ENCODE peak calls at places on chromosomes 4 and X, in four cellular contexts. Q is esophagus muscularis mucosa, S is transverse colon, O is suprapubic skin. C is an unnamed sample.

GRCh38 chr4:28357985-28358384 is 1497.3 kb downstream of the STIM2 start:
- DNase-seq in Q (no peak), S (no peak), O (no peak), C (no peak)

GRCh38 chrX:13013353-13014110 is 30.9 kb downstream of the FAM9C start:
- DNase-seq in Q (no peak), S (peak; percentile 51), O (no peak), C (no peak)

GRCh38 chr4:128225148-128225547 is 62.5 kb downstream of the PGRMC2 start:
- DNase-seq in Q (no peak), S (no peak), O (no peak), C (no peak)

GRCh38 chr4:1247811-1248261 is 1.1 kb downstream of the CTBP1 start:
- DNase-seq in Q (no peak), S (no peak), O (peak; percentile 78), C (no peak)

GRCh38 chr4:2408401-2408958 is 10.0 kb downstream of the ZFYVE28 start:
- DNase-seq in Q (no peak), S (peak; percentile 55), O (no peak), C (no peak)

GRCh38 chr4:7876096-7876993 is 63.3 kb downstream of the AFAP1 start:
- DNase-seq in Q (no peak), S (no peak), O (no peak), C (no peak)

GRCh38 chr4:113869743-113870375 is 108.3 kb upstream of the CAMK2D start:
- DNase-seq in Q (no peak), S (no peak), O (no peak), C (no peak)

GRCh38 chr4:77734928-77735327 is 84.2 kb downstream of the CNOT6L start:
- DNase-seq in Q (no peak), S (peak; percentile 10), O (no peak), C (peak; percentile 33)

GRCh38 chr4:16439003-16439402 is 212.7 kb upstream of the TAPT1 start:
- DNase-seq in Q (peak; percentile 31), S (no peak), O (no peak), C (no peak)

GRCh38 chr4:102449751-102450352 is 51.3 kb upstream of the NFKB1 start:
- DNase-seq in Q (no peak), S (peak; percentile 46), O (no peak), C (no peak)

GRCh38 chrX:38107028-38107427 is 100.7 kb downstream of the SYTL5 start:
- DNase-seq in Q (no peak), S (no peak), O (no peak), C (no peak)

GRCh38 chrX:131588995-131589394 is 45.1 kb downstream of the OR13H1 start:
- DNase-seq in Q (no peak), S (no peak), O (no peak), C (no peak)

GRCh38 chr4:119550857-119551532 is 77.6 kb downstream of the PDE5A start:
- DNase-seq in Q (no peak), S (no peak), O (no peak), C (no peak)

GRCh38 chrX:84248226-84248625 is 60.2 kb upstream of the RPS6KA6 start:
- DNase-seq in Q (no peak), S (no peak), O (no peak), C (no peak)

GRCh38 chrX:1598876-1599790 is 7.7 kb downstream of the AKAP17A start:
- DNase-seq in Q (no peak), S (no peak), O (peak; percentile 75), C (no peak)

GRCh38 chrX:1601051-1601767 is 9.8 kb downstream of the AKAP17A start:
- DNase-seq in Q (no peak), S (no peak), O (peak; percentile 72), C (no peak)

GRCh38 chrX:1598021-1598875 is 6.8 kb downstream of the AKAP17A start:
- DNase-seq in Q (no peak), S (no peak), O (peak; percentile 75), C (no peak)

GRCh38 chrX:1600406-1601050 is 9.1 kb downstream of the AKAP17A start:
- DNase-seq in Q (no peak), S (no peak), O (peak; percentile 73), C (no peak)

DNA sequence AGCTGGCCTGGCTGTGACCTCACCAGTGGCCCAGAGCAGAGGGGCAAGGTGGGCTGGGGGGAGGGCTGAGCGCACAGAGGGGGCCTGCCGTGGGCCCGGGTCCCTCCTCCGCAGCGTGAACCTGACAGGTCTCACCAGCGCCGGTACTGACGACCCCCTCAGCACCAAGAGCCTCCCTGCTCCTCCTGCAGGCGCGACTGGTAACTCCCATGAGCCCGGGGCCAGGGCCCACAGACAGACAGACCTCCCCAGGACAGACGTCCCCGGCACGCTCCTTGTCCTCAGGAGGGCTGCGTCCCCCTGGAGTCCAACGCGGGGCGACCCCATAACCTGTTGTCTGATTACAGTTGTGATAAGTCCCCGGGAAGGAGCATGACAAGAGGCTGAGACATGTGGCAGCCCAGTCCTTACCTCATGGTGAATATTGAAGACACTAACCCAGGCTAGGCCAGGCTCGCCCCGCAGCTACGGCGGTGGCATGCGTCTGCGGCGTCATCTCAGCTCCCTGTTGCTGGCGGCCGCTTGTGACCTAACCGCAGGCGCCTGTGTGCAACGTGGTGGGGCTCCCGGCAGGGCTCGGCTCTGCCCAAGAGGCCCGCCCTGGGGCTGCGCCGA is 8.5 kb downstream of the AKAP17A start:
- DNase-seq in Q (no peak), S (no peak), O (peak; percentile 72), C (no peak)
- TF ChIP-seq POLR2A in Q (no peak), S (no peak), O (no peak), C (no peak)

GRCh38 chrX:115337735-115338134 is 48.2 kb downstream of the LUZP4 start:
- DNase-seq in Q (no peak), S (no peak), O (no peak), C (no peak)

GRCh38 chrX:115333446-115333845 is 43.9 kb downstream of the LUZP4 start:
- DNase-seq in Q (no peak), S (no peak), O (no peak), C (no peak)

GRCh38 chrX:115330498-115331138 is 41.1 kb downstream of the LUZP4 start:
- DNase-seq in Q (no peak), S (peak; percentile 21), O (no peak), C (peak; percentile 24)

GRCh38 chrX:115332832-115333231 is 43.3 kb downstream of the LUZP4 start:
- DNase-seq in Q (no peak), S (no peak), O (no peak), C (no peak)
- TF ChIP-seq POLR2AphosphoS5 in Q (peak; percentile 25), S (no peak), O (no peak), C (no peak)

GRCh38 chrX:143940119-143940518 is 56.2 kb downstream of the UBE2NL start:
- DNase-seq in Q (no peak), S (no peak), O (no peak), C (no peak)
- H3K9me3 ChIP-seq in Q (no peaks in the 10 kb centered on the region), S (no peaks in the 10 kb centered on the region), O (no peaks in the 10 kb centered on the region), C (no peaks in the 10 kb centered on the region)

GRCh38 chr4:70818173-70818856 is 21.4 kb downstream of the GRSF1 start:
- DNase-seq in Q (no peak), S (no peak), O (no peak), C (no peak)
- TF ChIP-seq POLR2A in Q (no peak), S (no peak), O (no peak), C (no peak)